ENCODE peak calls at places on chromosomes 1 and 21, in four cellular contexts. Z, V, E and W are unnamed samples.

GRCh38 chr1:23544444-23545389 is 13.7 kb upstream of the E2F2 start:
- DNase-seq in Z (peak), E (peak), V (no peak), W (peak)

GRCh38 chr1:234844479-234845031 is 234.6 kb upstream of the IRF2BP2 start:
- DNase-seq in Z (peak), E (no peak), V (no peak), W (no peak)

GRCh38 chr1:113966013-113966412 is 13.3 kb upstream of the OLFML3 start:
- DNase-seq in V (no peak), E (no peak), Z (no peak), W (no peak)

GRCh38 chr1:245045087-245045881 is 109.5 kb upstream of the KIF26B start:
- DNase-seq in V (no peak), Z (no peak), E (no peak), W (no peak)

GRCh38 chr1:54114001-54114400 is 38.8 kb downstream of the CDCP2 start:
- DNase-seq in E (no peak), V (no peak), Z (no peak), W (no peak)

GRCh38 chr1:237120683-237121082 is 78.7 kb downstream of the RYR2 start:
- DNase-seq in V (no peak), E (no peak), Z (no peak), W (no peak)

GRCh38 chr1:243213045-243213787 is 41.9 kb downstream of the CEP170 start:
- DNase-seq in E (no peak), V (no peak), Z (no peak), W (no peak)

GRCh38 chr21:44947930-44948331 is 8.1 kb downstream of the SLX9 start:
- DNase-seq in Z (no peak), E (no peak), V (no peak), W (no peak)

GRCh38 chr1:16986596-16987361 is 6.4 kb upstream of the MFAP2 start:
- DNase-seq in V (no peak), Z (no peak), E (no peak), W (no peak)

GRCh38 chr1:155834296-155834926 is 22.6 kb downstream of the GON4L start:
- DNase-seq in E (no peak), V (no peak), Z (no peak), W (no peak)

GRCh38 chr21:42093991-42094417 is 22.9 kb downstream of the UMODL1 start:
- DNase-seq in Z (no peak), E (no peak), V (no peak), W (no peak)

GRCh38 chr1:184801503-184801902 is 46.8 kb upstream of the EDEM3 start:
- DNase-seq in Z (no peak), E (no peak), V (no peak), W (no peak)

GRCh38 chr21:25360593-25360992 is 246.7 kb downstream of the MRPL39 start:
- DNase-seq in Z (peak), V (no peak), E (no peak), W (no peak)

GRCh38 chr1:229156819-229157218 is 114.1 kb upstream of the RAB4A start:
- DNase-seq in E (no peak), Z (no peak), V (no peak), W (no peak)

GRCh38 chr1:66464802-66465201 is 69.2 kb upstream of the SGIP1 start:
- DNase-seq in V (no peak), E (no peak), Z (no peak), W (no peak)

GRCh38 chr1:162206300-162206699 is 136.8 kb downstream of the NOS1AP start:
- DNase-seq in E (no peak), Z (no peak), V (no peak), W (no peak)

GRCh38 chr1:155978325-155978972 is at the start of gene ARHGEF2:
- DNase-seq in V (peak), E (peak), Z (peak), W (peak)

GRCh38 chr1:94258873-94259331 is 21.5 kb upstream of the ARHGAP29 start:
- DNase-seq in Z (no peak), V (no peak), E (no peak), W (no peak)

GRCh38 chr1:87180682-87181081 is 148.0 kb upstream of the LMO4 start:
- DNase-seq in Z (no peak), E (no peak), V (no peak), W (no peak)

GRCh38 chr1:21924503-21925005 is 12.6 kb downstream of the HSPG2 start:
- DNase-seq in E (no peak), Z (no peak), V (no peak), W (no peak)

GRCh38 chr1:4081806-4082645 is 182.0 kb upstream of the C1orf174 start:
- DNase-seq in E (no peak), V (no peak), Z (no peak), W (no peak)

GRCh38 chr1:66938618-66939017 is 13.8 kb downstream of the MIER1 start:
- DNase-seq in V (no peak), Z (no peak), E (no peak), W (no peak)

GRCh38 chr1:96387785-96388184 is 333.8 kb upstream of the PTBP2 start:
- DNase-seq in Z (no peak), E (no peak), V (no peak), W (no peak)